ENCODE peak calls at places on chromosomes 3 and 15, in four cellular contexts. E is right lobe of liver, A is brain microvascular endothelial cell, K is HepG2. Q is an unnamed sample.

GRCh38 chr3:11187678-11188077 is 33.4 kb downstream of the HRH1 start:
- DNase-seq in K (no peak), A (no peak), E (no peak), Q (no peak)

GRCh38 chr15:88989578-88989977 is 76.4 kb upstream of the MFGE8 start:
- DNase-seq in E (no peak), K (no peak), A (peak), Q (no peak)

GRCh38 chr15:40747685-40748631 is 7.1 kb downstream of the RMDN3 start:
- DNase-seq in A (no peak), K (no peak), E (no peak), Q (no peak)

GRCh38 chr15:39327005-39327725 is 253.7 kb upstream of the THBS1 start:
- DNase-seq in A (no peak), K (no peak), E (no peak), Q (no peak)

GRCh38 chr15:76123031-76123430 is 63.2 kb downstream of the TMEM266 start:
- DNase-seq in A (no peak), K (no peak), E (no peak), Q (no peak)

GRCh38 chr3:45455040-45455439 is 66.7 kb downstream of the LARS2 start:
- DNase-seq in E (no peak), K (no peak), A (no peak), Q (no peak)

GRCh38 chr3:18080198-18080689 is 337.8 kb upstream of the TBC1D5 start:
- DNase-seq in A (peak), K (no peak), E (no peak), Q (no peak)

GRCh38 chr15:59296181-59296617 is 76.5 kb downstream of the MYO1E start:
- DNase-seq in E (no peak), K (no peak), A (peak), Q (no peak)

GRCh38 chr15:78634251-78635145 is 6.5 kb downstream of the CHRNB4 start:
- DNase-seq in K (no peak), A (no peak), E (no peak), Q (no peak)

GRCh38 chr3:127670229-127670559 is 2.6 kb upstream of the ABTB1 start:
- DNase-seq in A (no peak), K (no peak), E (peak), Q (no peak)

GRCh38 chr15:25508369-25509002 is 69.7 kb upstream of the UBE3A start:
- DNase-seq in E (no peak), K (peak), A (peak), Q (no peak)

GRCh38 chr15:78454992-78455391 is 17.0 kb downstream of the IREB2 start:
- DNase-seq in A (no peak), E (no peak), K (no peak), Q (no peak)

GRCh38 chr3:47225310-47225906 is 57.2 kb downstream of the KIF9 start:
- DNase-seq in A (no peak), E (no peak), K (no peak), Q (no peak)

GRCh38 chr15:50247819-50248650 is 17.5 kb downstream of the HDC start:
- DNase-seq in E (no peak), A (peak), K (no peak), Q (no peak)

GRCh38 chr3:195597848-195598247 is 14.1 kb upstream of the APOD start:
- DNase-seq in A (no peak), K (no peak), E (no peak), Q (no peak)

GRCh38 chr3:128372281-128372680 is 94.4 kb downstream of the DNAJB8 start:
- DNase-seq in E (no peak), A (no peak), K (no peak), Q (no peak)

GRCh38 chr3:129051776-129052400 is 8.7 kb upstream of the GP9 start:
- DNase-seq in K (no peak), A (no peak), E (no peak), Q (no peak)

GRCh38 chr15:78502641-78503040 is 4.7 kb upstream of the HYKK start:
- DNase-seq in K (no peak), E (no peak), A (no peak), Q (no peak)

GRCh38 chr15:62067448-62068044 is 769 bp downstream of the C2CD4A start:
- DNase-seq in E (peak), K (no peak), A (no peak), Q (no peak)

GRCh38 chr15:83999396-84000120 is 236.0 kb upstream of the GOLGA6L4 start:
- DNase-seq in A (no peak), K (no peak), E (no peak), Q (no peak)

GRCh38 chr15:59662260-59662659 is 4.9 kb upstream of the GTF2A2 start:
- DNase-seq in E (no peak), K (no peak), A (no peak), Q (no peak)

GRCh38 chr3:42530073-42530472 is 27.6 kb downstream of the VIPR1 start:
- DNase-seq in K (no peak), A (no peak), E (no peak), Q (no peak)
- H3K4me3 ChIP-seq in K (no peak), A (no peak), E (no peak), Q (no peak)

GRCh38 chr3:119585193-119585592 is 5.9 kb downstream of the ADPRH start:
- DNase-seq in K (no peak), E (no peak), A (no peak), Q (no peak)

GRCh38 chr3:119579366-119580147 is at the start of gene ADPRH:
- DNase-seq in A (peak), K (no peak), E (peak), Q (peak)

GRCh38 chr3:119582178-119582577 is 2.9 kb downstream of the ADPRH start:
- DNase-seq in A (no peak), E (no peak), K (no peak), Q (no peak)

GRCh38 chr3:119575507-119575906 is 3.8 kb upstream of the ADPRH start:
- DNase-seq in K (no peak), A (no peak), E (no peak), Q (no peak)

GRCh38 chr3:119580148-119580760 is 962 bp downstream of the ADPRH start:
- DNase-seq in A (peak), K (no peak), E (no peak), Q (no peak)
- H3K27ac ChIP-seq in A (no peak), K (no peak), E (peak), Q (peak)

DNA sequence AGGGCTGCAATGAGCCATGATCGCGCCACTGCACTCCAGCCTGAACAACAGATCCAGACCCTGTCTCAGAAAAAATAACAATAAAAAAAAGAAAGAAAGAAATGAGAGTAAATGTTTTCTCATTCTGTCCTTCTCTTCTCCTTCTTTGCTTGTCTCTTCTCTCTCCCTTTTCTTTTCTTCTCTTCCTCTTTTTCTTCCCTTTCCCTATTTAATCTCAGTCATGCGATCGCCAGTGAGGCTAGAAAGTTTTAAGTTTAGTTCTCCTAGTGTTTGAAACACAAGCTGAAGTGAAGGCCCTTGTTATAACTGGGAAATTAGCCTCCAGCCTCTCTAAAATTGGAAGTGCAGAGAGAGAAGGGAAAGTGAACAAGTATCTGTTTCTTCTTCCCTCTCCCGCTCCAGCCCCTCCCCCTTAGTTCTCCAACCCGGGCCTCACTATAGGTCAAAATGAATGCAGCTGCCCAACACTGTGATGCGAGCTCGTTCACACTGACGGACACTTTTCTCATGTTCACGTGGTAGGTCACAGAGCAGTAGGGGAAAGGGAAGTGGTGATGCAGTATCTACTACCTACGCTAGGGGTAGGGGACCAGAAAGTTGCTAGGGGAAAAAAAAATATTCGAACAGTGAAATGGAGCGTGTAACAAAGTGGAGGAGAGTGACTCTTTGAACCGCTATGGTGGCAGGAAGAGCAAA is 23.4 kb upstream of the TSC22D2 start:
- DNase-seq in A (no peak), K (peak), E (peak), Q (no peak)
- TF ChIP-seq CTCF in A (peak), K (peak), E (no peak), Q (no peak)

GRCh38 chr15:47507221-47507985 is 209.9 kb upstream of the SEMA6D start:
- DNase-seq in A (no peak), K (no peak), E (no peak), Q (no peak)

GRCh38 chr15:47503884-47504283 is 213.4 kb upstream of the SEMA6D start:
- DNase-seq in A (no peak), E (no peak), K (no peak), Q (no peak)

GRCh38 chr15:47505712-47506542 is 211.4 kb upstream of the SEMA6D start:
- DNase-seq in E (no peak), K (no peak), A (peak), Q (no peak)

GRCh38 chr15:47504624-47505256 is 212.6 kb upstream of the SEMA6D start:
- DNase-seq in K (no peak), A (no peak), E (no peak), Q (no peak)

GRCh38 chr15:47506543-47507090 is 210.7 kb upstream of the SEMA6D start:
- DNase-seq in A (no peak), E (no peak), K (no peak), Q (no peak)
- H3K4me3 ChIP-seq in A (no peak), E (no peak), K (no peak), Q (no peak)

GRCh38 chr15:71290002-71290401 is 174.7 kb downstream of the THSD4 start:
- DNase-seq in E (no peak), A (no peak), K (no peak), Q (no peak)
- H3K27ac ChIP-seq in E (no peak), A (no peak), K (no peak), Q (peak)

GRCh38 chr3:194294199-194294887 is 56.8 kb downstream of the CPN2 start:
- DNase-seq in A (no peak), E (no peak), K (no peak), Q (no peak)

GRCh38 chr3:194294888-194295214 is 56.3 kb downstream of the CPN2 start:
- DNase-seq in A (no peak), E (no peak), K (no peak), Q (no peak)

GRCh38 chr3:194298331-194299227 is 52.5 kb downstream of the CPN2 start:
- DNase-seq in E (no peak), A (no peak), K (no peak), Q (no peak)

GRCh38 chr3:194296448-194296831 is 54.7 kb downstream of the CPN2 start:
- DNase-seq in K (peak), E (no peak), A (peak), Q (peak)

GRCh38 chr3:194296832-194297666 is 54.1 kb downstream of the CPN2 start:
- DNase-seq in E (peak), A (no peak), K (peak), Q (no peak)
- TF ChIP-seq CTCF in E (no peak), A (peak), K (peak), Q (peak)